ENCODE peak calls at places on chromosome 14, in six cellular contexts. G, E, N, T, Z and S are unnamed samples.

GRCh38 chr14:95156153-95156764 is 1.1 kb downstream of the DICER1 start:
- DNase-seq in E (no peak), G (no peak), T (no peak), Z (no peak), N (no peak), S (no peak)

GRCh38 chr14:56025191-56025590 is 93.0 kb upstream of the PELI2 start:
- DNase-seq in E (no peak), T (no peak), N (no peak), G (no peak), Z (no peak), S (no peak)

GRCh38 chr14:68104518-68104917 is 284.9 kb downstream of the RAD51B start:
- DNase-seq in N (no peak), G (no peak), Z (no peak), T (peak; percentile 24), E (no peak), S (no peak)

GRCh38 chr14:90903101-90903500 is 86.9 kb upstream of the TTC7B start:
- DNase-seq in T (peak; percentile 50), N (peak; percentile 39), G (peak; percentile 53), E (no peak), Z (no peak), S (peak; percentile 39)

GRCh38 chr14:23000860-23001259 is 9.1 kb downstream of the C14orf93 start:
- DNase-seq in G (no peak), N (no peak), E (no peak), Z (no peak), T (no peak), S (no peak)

GRCh38 chr14:96634481-96634880 is 132.3 kb downstream of the PAPOLA start:
- DNase-seq in E (no peak), G (no peak), Z (no peak), N (no peak), T (no peak), S (no peak)

GRCh38 chr14:35158951-35159653 is 36.8 kb downstream of the PRORP start:
- DNase-seq in Z (no peak), E (no peak), G (no peak), N (no peak), T (no peak), S (no peak)

GRCh38 chr14:102196008-102196407 is 56.3 kb downstream of the WDR20 start:
- DNase-seq in Z (no peak), G (no peak), N (no peak), T (no peak), E (no peak), S (no peak)